ENCODE peak calls at places on chromosome 13, in six cellular contexts. One of them, this sample, is unnamed.

GRCh38 chr13:90884066-90884465 is 463.4 kb upstream of the MIR17HG start:
- DNase-seq in cardiac fibroblast: no peak
- DNase-seq in adrenal gland: no peak
- DNase-seq in tibial nerve: no peak
- DNase-seq in tibial artery: no peak
- DNase-seq in AG04450: no peak
- DNase-seq in this sample: no peak

GRCh38 chr13:113122571-113123225 is at the start of gene F10:
- DNase-seq in tibial artery: peak
- DNase-seq in adrenal gland: peak
- DNase-seq in AG04450: peak
- DNase-seq in tibial nerve: peak
- DNase-seq in cardiac fibroblast: peak
- DNase-seq in this sample: peak

GRCh38 chr13:29893438-29893837 is 43.0 kb upstream of the UBL3 start:
- DNase-seq in adrenal gland: no peak
- DNase-seq in tibial nerve: no peak
- DNase-seq in AG04450: no peak
- DNase-seq in cardiac fibroblast: no peak
- DNase-seq in tibial artery: no peak
- DNase-seq in this sample: no peak

GRCh38 chr13:37816276-37816675 is 53.3 kb downstream of the TRPC4 start:
- DNase-seq in tibial artery: no peak
- DNase-seq in tibial nerve: no peak
- DNase-seq in adrenal gland: no peak
- DNase-seq in AG04450: no peak
- DNase-seq in cardiac fibroblast: peak
- DNase-seq in this sample: no peak

GRCh38 chr13:114144606-114145244 is 12.3 kb upstream of the RASA3 start:
- DNase-seq in adrenal gland: no peak
- DNase-seq in tibial nerve: no peak
- DNase-seq in AG04450: no peak
- DNase-seq in cardiac fibroblast: no peak
- DNase-seq in tibial artery: peak
- DNase-seq in this sample: no peak

GRCh38 chr13:33645591-33646554 is 172.1 kb upstream of the RFC3 start:
- DNase-seq in tibial artery: no peak
- DNase-seq in tibial nerve: no peak
- DNase-seq in adrenal gland: no peak
- DNase-seq in cardiac fibroblast: no peak
- DNase-seq in AG04450: no peak
- DNase-seq in this sample: no peak

GRCh38 chr13:95185851-95186250 is 115.4 kb downstream of the ABCC4 start:
- DNase-seq in tibial artery: peak
- DNase-seq in tibial nerve: no peak
- DNase-seq in AG04450: no peak
- DNase-seq in adrenal gland: no peak
- DNase-seq in cardiac fibroblast: no peak
- DNase-seq in this sample: no peak

GRCh38 chr13:25930655-25931054 is 121.2 kb downstream of the SHISA2 start:
- DNase-seq in AG04450: no peak
- DNase-seq in cardiac fibroblast: no peak
- DNase-seq in adrenal gland: no peak
- DNase-seq in tibial artery: no peak
- DNase-seq in tibial nerve: no peak
- DNase-seq in this sample: no peak

GRCh38 chr13:41274881-41275280 is 11.5 kb upstream of the MTRF1 start:
- DNase-seq in tibial artery: no peak
- DNase-seq in tibial nerve: no peak
- DNase-seq in cardiac fibroblast: peak
- DNase-seq in adrenal gland: no peak
- DNase-seq in AG04450: no peak
- DNase-seq in this sample: no peak

GRCh38 chr13:98129059-98129741 is 13.7 kb upstream of the FARP1 start:
- DNase-seq in tibial nerve: no peak
- DNase-seq in AG04450: no peak
- DNase-seq in adrenal gland: no peak
- DNase-seq in tibial artery: no peak
- DNase-seq in cardiac fibroblast: peak
- DNase-seq in this sample: no peak

DNA sequence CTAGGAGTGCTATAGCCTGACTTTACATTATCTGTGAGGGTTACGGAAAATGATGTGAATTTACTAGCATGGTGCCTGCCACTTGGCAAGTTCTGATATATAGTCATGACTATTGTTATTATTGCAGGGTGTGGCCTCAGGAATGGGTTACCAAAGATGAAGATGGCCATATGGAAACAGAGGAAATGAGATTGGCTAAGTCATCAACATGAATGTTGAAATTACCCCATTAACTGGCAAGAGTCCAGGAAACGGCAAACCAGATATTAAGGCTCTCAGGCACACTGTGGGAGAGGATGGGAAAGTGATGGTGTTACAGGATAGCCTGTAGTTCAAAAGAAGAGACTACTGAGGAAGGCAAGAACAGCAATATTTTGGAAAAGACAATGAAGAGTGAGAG is 183.3 kb downstream of the KCNRG start:
- DNase-seq in tibial artery: no peak
- DNase-seq in tibial nerve: peak
- DNase-seq in AG04450: no peak
- DNase-seq in cardiac fibroblast: peak
- DNase-seq in adrenal gland: no peak
- DNase-seq in this sample: no peak
- TF ChIP-seq CTCF in tibial artery: no peak
- TF ChIP-seq CTCF in tibial nerve: no peak
- TF ChIP-seq CTCF in AG04450: no peak
- TF ChIP-seq CTCF in cardiac fibroblast: no peak
- TF ChIP-seq CTCF in adrenal gland: no peak
- TF ChIP-seq CTCF in this sample: no peak

GRCh38 chr13:110106726-110107125 is 200.2 kb downstream of the COL4A1 start:
- DNase-seq in AG04450: no peak
- DNase-seq in adrenal gland: peak
- DNase-seq in tibial nerve: peak
- DNase-seq in cardiac fibroblast: no peak
- DNase-seq in tibial artery: peak
- DNase-seq in this sample: no peak
- TF ChIP-seq CTCF in AG04450: no peak
- TF ChIP-seq CTCF in adrenal gland: no peak
- TF ChIP-seq CTCF in tibial nerve: no peak
- TF ChIP-seq CTCF in cardiac fibroblast: no peak
- TF ChIP-seq CTCF in tibial artery: no peak
- TF ChIP-seq CTCF in this sample: no peak

GRCh38 chr13:27425918-27426630 is 1.7 kb downstream of the GTF3A start:
- DNase-seq in cardiac fibroblast: peak
- DNase-seq in AG04450: no peak
- DNase-seq in adrenal gland: peak
- DNase-seq in tibial nerve: peak
- DNase-seq in tibial artery: peak
- DNase-seq in this sample: peak
- TF ChIP-seq CTCF in cardiac fibroblast: peak
- TF ChIP-seq CTCF in AG04450: peak
- TF ChIP-seq CTCF in adrenal gland: peak
- TF ChIP-seq CTCF in tibial nerve: peak
- TF ChIP-seq CTCF in tibial artery: peak
- TF ChIP-seq CTCF in this sample: no peak

GRCh38 chr13:44243198-44243852 is 130.3 kb upstream of the SERP2 start:
- DNase-seq in AG04450: no peak
- DNase-seq in tibial nerve: no peak
- DNase-seq in adrenal gland: peak
- DNase-seq in tibial artery: no peak
- DNase-seq in cardiac fibroblast: peak
- DNase-seq in this sample: no peak
- TF ChIP-seq CTCF in AG04450: peak
- TF ChIP-seq CTCF in tibial nerve: peak
- TF ChIP-seq CTCF in adrenal gland: peak
- TF ChIP-seq CTCF in tibial artery: no peak
- TF ChIP-seq CTCF in cardiac fibroblast: peak
- TF ChIP-seq CTCF in this sample: no peak

GRCh38 chr13:67223024-67223423 is 7.1 kb downstream of the PCDH9 start:
- DNase-seq in tibial nerve: no peak
- DNase-seq in AG04450: no peak
- DNase-seq in tibial artery: no peak
- DNase-seq in cardiac fibroblast: peak
- DNase-seq in adrenal gland: no peak
- DNase-seq in this sample: no peak

GRCh38 chr13:67223742-67224141 is 6.4 kb downstream of the PCDH9 start:
- DNase-seq in adrenal gland: no peak
- DNase-seq in AG04450: no peak
- DNase-seq in cardiac fibroblast: no peak
- DNase-seq in tibial nerve: no peak
- DNase-seq in tibial artery: no peak
- DNase-seq in this sample: no peak

GRCh38 chr13:67226686-67227085 is 3.5 kb downstream of the PCDH9 start:
- DNase-seq in tibial artery: no peak
- DNase-seq in cardiac fibroblast: no peak
- DNase-seq in AG04450: no peak
- DNase-seq in adrenal gland: no peak
- DNase-seq in tibial nerve: no peak
- DNase-seq in this sample: no peak

GRCh38 chr13:67225252-67226159 is 4.6 kb downstream of the PCDH9 start:
- DNase-seq in tibial nerve: no peak
- DNase-seq in cardiac fibroblast: no peak
- DNase-seq in tibial artery: no peak
- DNase-seq in AG04450: no peak
- DNase-seq in adrenal gland: no peak
- DNase-seq in this sample: no peak

DNA sequence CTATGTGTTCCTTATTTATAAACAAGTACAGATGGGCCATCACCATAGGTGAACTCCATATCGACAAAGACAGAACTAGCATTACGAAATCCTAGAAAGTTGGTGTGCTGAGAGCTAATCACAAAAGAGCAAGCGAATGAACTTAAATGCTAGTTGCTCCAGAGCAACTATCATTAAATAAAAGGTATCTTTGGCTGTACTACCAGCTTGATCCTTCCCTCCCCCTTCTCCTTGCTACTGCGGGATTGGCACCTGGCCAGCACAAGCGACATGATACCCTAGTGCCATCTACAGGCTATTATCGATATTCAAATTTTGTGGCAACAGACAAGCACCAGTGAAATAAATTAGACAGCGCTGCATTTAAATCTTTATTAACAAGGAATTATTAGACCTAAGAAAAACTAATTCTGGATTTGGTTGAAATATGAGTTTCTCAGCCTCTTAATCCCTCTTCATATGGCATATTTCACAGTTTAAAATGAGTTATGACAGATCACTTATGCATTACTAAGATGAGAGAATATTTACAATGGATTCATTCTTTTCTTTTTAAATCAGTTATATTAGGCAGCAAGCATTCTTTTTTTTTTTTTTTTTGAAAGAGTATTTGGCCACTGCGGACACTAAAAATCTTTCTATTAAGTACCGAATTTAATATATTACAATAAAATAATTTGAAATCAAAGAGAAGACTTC is 5.8 kb downstream of the PCDH9 start:
- DNase-seq in adrenal gland: peak
- DNase-seq in cardiac fibroblast: peak
- DNase-seq in tibial artery: peak
- DNase-seq in AG04450: peak
- DNase-seq in tibial nerve: peak
- DNase-seq in this sample: peak
- TF ChIP-seq CTCF in adrenal gland: peak
- TF ChIP-seq CTCF in cardiac fibroblast: peak
- TF ChIP-seq CTCF in tibial artery: peak
- TF ChIP-seq CTCF in AG04450: peak
- TF ChIP-seq CTCF in tibial nerve: peak
- TF ChIP-seq CTCF in this sample: no peak

DNA sequence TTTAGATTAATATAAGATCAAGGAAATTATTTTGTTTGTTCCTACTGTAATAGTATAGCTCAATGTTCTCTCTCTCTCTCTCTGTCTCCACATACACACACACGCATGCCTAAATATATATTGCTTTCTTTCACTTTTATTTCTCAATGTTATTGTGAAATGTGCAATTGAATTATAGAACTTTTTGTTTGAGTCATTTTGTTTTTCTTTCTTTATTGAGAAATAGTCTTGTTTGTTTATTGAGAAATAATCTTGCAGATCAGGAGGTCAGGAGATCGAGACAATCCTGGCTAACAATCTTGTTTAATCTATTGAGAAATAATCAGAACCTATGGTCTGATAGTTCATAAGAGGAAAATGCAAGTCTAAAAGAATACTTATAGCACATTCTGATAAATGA is 1581.3 kb downstream of the EFNB2 start:
- DNase-seq in cardiac fibroblast: peak
- DNase-seq in tibial nerve: no peak
- DNase-seq in AG04450: no peak
- DNase-seq in tibial artery: no peak
- DNase-seq in adrenal gland: no peak
- DNase-seq in this sample: no peak
- TF ChIP-seq CTCF in cardiac fibroblast: no peak
- TF ChIP-seq CTCF in tibial nerve: no peak
- TF ChIP-seq CTCF in AG04450: no peak
- TF ChIP-seq CTCF in tibial artery: no peak
- TF ChIP-seq CTCF in adrenal gland: no peak
- TF ChIP-seq CTCF in this sample: no peak

GRCh38 chr13:110716235-110716505 is 2.7 kb downstream of the ING1 start:
- DNase-seq in tibial nerve: peak
- DNase-seq in cardiac fibroblast: peak
- DNase-seq in adrenal gland: peak
- DNase-seq in AG04450: no peak
- DNase-seq in tibial artery: peak
- DNase-seq in this sample: no peak
- TF ChIP-seq CTCF in tibial nerve: no peak
- TF ChIP-seq CTCF in cardiac fibroblast: no peak
- TF ChIP-seq CTCF in adrenal gland: no peak
- TF ChIP-seq CTCF in AG04450: no peak
- TF ChIP-seq CTCF in tibial artery: no peak
- TF ChIP-seq CTCF in this sample: no peak

DNA sequence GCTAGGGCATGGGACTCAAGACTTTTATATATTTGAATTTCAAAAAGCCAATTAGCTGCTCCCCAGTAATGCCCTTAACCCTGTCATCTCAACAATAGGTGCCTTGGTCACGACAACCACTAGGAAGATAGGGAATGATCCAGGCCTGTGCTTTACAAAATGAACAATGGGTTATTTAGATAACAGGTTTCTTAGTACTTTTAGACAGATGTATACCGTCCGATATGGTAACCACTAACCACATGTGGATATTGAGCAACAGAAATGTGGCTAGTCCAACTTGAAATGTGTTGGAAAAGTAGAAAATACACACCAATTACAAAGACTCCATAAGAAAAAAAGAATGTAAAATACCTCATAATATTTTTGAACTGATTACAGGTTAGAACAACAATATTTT is 201.2 kb downstream of the LHFPL6 start:
- DNase-seq in tibial artery: no peak
- DNase-seq in tibial nerve: no peak
- DNase-seq in AG04450: no peak
- DNase-seq in adrenal gland: no peak
- DNase-seq in cardiac fibroblast: no peak
- DNase-seq in this sample: no peak
- TF ChIP-seq CTCF in tibial artery: no peak
- TF ChIP-seq CTCF in tibial nerve: no peak
- TF ChIP-seq CTCF in AG04450: no peak
- TF ChIP-seq CTCF in adrenal gland: no peak
- TF ChIP-seq CTCF in cardiac fibroblast: no peak
- TF ChIP-seq CTCF in this sample: no peak

This sample was measured in ovary.